ENCODE peak calls at places on chromosomes 5 and 9, in ten cellular contexts. M is ascending aorta; A is fibroblast of lung; C is GM23338; I is tibial nerve; F is foreskin keratinocyte; Q is CD8-positive, alpha-beta memory T cell; Y is CD4-positive, alpha-beta T cell; X is upper lobe of right lung; N is dorsolateral prefrontal cortex. D is an unnamed sample.

GRCh38 chr5:126866837-126867236 is 89.9 kb downstream of the LMNB1 start:
- DNase-seq in F (no peak), I (no peak), N (no peak), M (no peak), X (no peak), C (no peak), Y (no peak), A (no peak), Q (no peak), D (no peak)

GRCh38 chr5:145856285-145856818 is 16.5 kb downstream of the GRXCR2 start:
- DNase-seq in M (no peak), I (peak; percentile 24), X (peak; percentile 67), Q (no peak), A (peak; percentile 82), N (no peak), C (peak; percentile 90), Y (no peak), F (peak; percentile 28), D (peak; percentile 58)

GRCh38 chr9:134326754-134327526 is 685 bp downstream of the RXRA start:
- DNase-seq in C (peak; percentile 63), A (peak; percentile 48), M (no peak), Y (no peak), I (no peak), F (peak; percentile 38), Q (no peak), X (no peak), N (no peak), D (peak; percentile 60)

GRCh38 chr9:136857166-136857565 is 5.0 kb downstream of the MAMDC4 start:
- DNase-seq in C (no peak), X (no peak), I (no peak), F (no peak), Y (no peak), A (no peak), M (no peak), N (no peak), Q (no peak), D (no peak)

GRCh38 chr9:123957168-123957721 is 27.3 kb upstream of the DENND1A start:
- DNase-seq in Q (no peak), N (no peak), X (no peak), A (no peak), M (no peak), Y (no peak), C (no peak), F (no peak), I (no peak), D (no peak)

GRCh38 chr5:176365663-176366574 is 632 bp downstream of the ARL10 start:
- DNase-seq in I (no peak), X (peak; percentile 67), F (peak; percentile 29), C (peak; percentile 83), Q (peak; percentile 31), Y (no peak), N (no peak), M (no peak), A (peak; percentile 72), D (peak; percentile 56)

GRCh38 chr5:56059854-56060253 is 65.1 kb upstream of the IL6ST start:
- DNase-seq in F (no peak), X (peak; percentile 17), I (no peak), A (no peak), M (no peak), N (no peak), Q (no peak), Y (no peak), C (no peak), D (no peak)

GRCh38 chr9:2241875-2242741 is 227.0 kb downstream of the SMARCA2 start:
- DNase-seq in M (peak; percentile 23), A (peak; percentile 92), Q (peak; percentile 30), I (peak; percentile 64), N (peak; percentile 86), X (peak; percentile 89), Y (peak; percentile 14), C (peak; percentile 96), F (peak; percentile 95), D (peak; percentile 80)

GRCh38 chr5:34488984-34489383 is 167.1 kb upstream of the RAI14 start:
- DNase-seq in N (no peak), A (no peak), X (no peak), Q (no peak), F (no peak), I (no peak), M (no peak), Y (no peak), C (no peak), D (no peak)

GRCh38 chr9:134445000-134445399 is 118.7 kb downstream of the RXRA start:
- DNase-seq in Y (no peak), I (no peak), Q (no peak), F (no peak), A (no peak), C (no peak), M (no peak), N (no peak), X (no peak), D (no peak)

GRCh38 chr5:181190711-181191525 is 14.1 kb downstream of the TRIM7 start:
- DNase-seq in Y (peak; percentile 16), Q (peak; percentile 43), I (no peak), M (no peak), N (peak; percentile 47), C (peak; percentile 59), X (no peak), A (peak; percentile 59), F (peak; percentile 42), D (peak; percentile 68)

GRCh38 chr9:120892748-120893584 is 16.0 kb upstream of the PHF19 start:
- DNase-seq in Y (peak; percentile 50), I (no peak), Q (peak; percentile 63), M (no peak), A (peak; percentile 92), X (no peak), C (no peak), F (peak; percentile 95), N (no peak), D (no peak)
- H3K27ac ChIP-seq in Y (peak overlapping the region; percentile 88), I (no peak overlapping the region), Q (no peak overlapping the region), M (peak overlapping the region; percentile 90), A (no peak overlapping the region), X (no peak overlapping the region), C (no peak overlapping the region), F (no peak overlapping the region), N (no peak overlapping the region), D (peak overlapping the region; percentile 19)

DNA sequence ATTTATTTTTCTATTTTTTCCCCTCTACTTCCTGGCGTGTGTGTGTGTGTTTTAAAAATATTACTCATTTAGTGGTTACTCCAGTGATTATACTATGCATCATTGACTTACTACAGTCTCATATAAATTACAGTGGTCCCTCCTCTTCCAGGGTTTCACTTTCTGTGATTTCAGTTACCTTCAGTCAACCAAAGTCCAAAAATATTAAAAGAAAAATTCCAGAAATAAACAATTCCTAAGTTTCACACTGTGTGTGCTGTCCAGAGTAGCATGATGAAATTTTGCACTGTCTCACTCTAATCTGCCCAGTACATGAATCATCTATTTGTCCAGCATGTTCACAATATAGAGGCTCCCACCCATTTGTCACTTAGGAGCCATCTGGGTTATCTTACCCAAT is 47.4 kb upstream of the CCDC112 start:
- DNase-seq in C (no peak), Q (no peak), A (peak; percentile 55), X (no peak), Y (no peak), I (no peak), N (no peak), F (peak; percentile 16), M (no peak), D (no peak)
- H3K27ac ChIP-seq in C (no peak overlapping the region), Q (no peak overlapping the region), A (no peak overlapping the region), X (no peak overlapping the region), Y (no peak overlapping the region), I (no peak overlapping the region), N (no peak overlapping the region), F (no peak overlapping the region), M (no peak overlapping the region), D (no peak overlapping the region)

GRCh38 chr9:137968235-137968634 is 90.7 kb downstream of the CACNA1B start:
- DNase-seq in Y (no peak), M (no peak), Q (no peak), X (peak; percentile 58), I (no peak), C (peak; percentile 55), A (no peak), F (no peak), N (no peak), D (peak; percentile 42)
- H3K27ac ChIP-seq in Y (no peak overlapping the region), M (no peak overlapping the region), Q (no peak overlapping the region), X (no peak overlapping the region), I (no peak overlapping the region), C (no peak overlapping the region), A (no peak overlapping the region), F (no peak overlapping the region), N (no peak overlapping the region), D (no peak overlapping the region)

DNA sequence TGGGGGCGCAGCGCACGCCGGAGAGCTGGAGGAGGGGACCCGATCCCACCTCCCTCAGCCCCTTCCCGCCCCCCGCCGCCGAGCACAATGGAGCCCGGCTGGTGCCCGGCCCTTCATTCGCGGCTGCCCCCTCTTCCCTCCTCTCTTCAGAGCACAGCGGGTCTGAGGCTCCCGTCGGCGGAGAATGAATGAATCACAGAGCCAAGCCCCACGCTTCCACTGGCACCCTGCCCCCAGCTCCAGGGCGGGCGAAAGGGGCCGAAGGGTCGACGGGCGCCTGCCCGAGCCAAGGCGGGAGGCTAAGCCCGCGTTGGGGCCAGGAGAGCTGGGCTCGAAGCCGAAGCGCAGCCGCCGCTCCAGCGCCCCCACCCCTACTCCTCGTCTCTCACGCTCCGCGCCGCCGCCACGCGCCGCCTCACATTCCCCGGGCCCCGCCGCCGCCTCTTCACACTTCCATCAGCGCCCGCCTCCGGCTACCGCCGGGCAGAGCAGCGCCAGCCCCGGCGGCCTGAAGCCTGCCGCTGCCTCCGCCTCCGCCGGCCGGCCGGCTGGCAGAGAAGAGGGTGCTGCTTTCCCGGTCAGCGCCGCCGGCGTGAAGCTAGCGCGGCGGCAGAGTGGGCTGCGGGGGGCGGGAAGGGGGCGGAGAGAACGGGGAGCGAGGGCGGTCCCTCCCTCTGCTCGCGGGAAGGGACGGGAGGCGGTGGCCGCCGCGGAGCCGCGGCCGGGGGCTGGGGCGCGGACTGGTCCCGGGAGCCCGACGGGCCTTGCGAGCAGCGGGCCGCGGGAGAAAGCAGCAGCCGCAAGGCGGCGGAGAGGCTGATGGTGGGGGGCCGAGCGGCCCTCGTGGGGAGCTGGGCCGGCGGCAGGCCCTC is at the start of gene HOMER1:
- DNase-seq in C (peak; percentile 77), I (peak; percentile 51), N (peak; percentile 67), X (peak; percentile 93), F (peak; percentile 78), A (peak; percentile 80), M (no peak), Q (peak; percentile 74), Y (peak; percentile 52), D (peak; percentile 83)
- H3K27ac ChIP-seq in C (peak within 1 kb of the TSS; percentile 79), I (peak within 1 kb of the TSS; percentile 97), N (peak within 1 kb of the TSS; percentile 99), X (peak within 1 kb of the TSS; percentile 93), F (peak within 1 kb of the TSS; percentile 88), A (peak within 1 kb of the TSS; percentile 85), M (peak within 1 kb of the TSS; percentile 97), Q (peak within 1 kb of the TSS; percentile 95), Y (peak within 1 kb of the TSS; percentile 69), D (peak within 1 kb of the TSS; percentile 93)

GRCh38 chr5:83509535-83509934 is 38.0 kb downstream of the VCAN start:
- DNase-seq in Q (no peak), A (peak; percentile 94), N (no peak), X (no peak), Y (no peak), M (no peak), F (peak; percentile 77), I (no peak), C (no peak), D (no peak)
- H3K27ac ChIP-seq in Q (no peak overlapping the region), A (no peak overlapping the region), N (no peak overlapping the region), X (no peak overlapping the region), Y (no peak overlapping the region), M (peak overlapping the region; percentile 41), F (no peak overlapping the region), I (no peak overlapping the region), C (no peak overlapping the region), D (no peak overlapping the region)

D was measured in lower lobe of right lung.